ENCODE peak calls at places on chromosomes 1 and 21, in eight cellular contexts. One of them, this sample, is unnamed. For H3K4me1, the result is how much of the 10 kb centered on the place peaks cover.

GRCh38 chr1:21734526-21734925 is 48.4 kb downstream of the USP48 start:
- DNase-seq in tibial nerve: no peak
- DNase-seq in esophagus muscularis mucosa: no peak
- DNase-seq in stomach: no peak
- DNase-seq in ovary: no peak
- DNase-seq in transverse colon: no peak
- DNase-seq in K562: no peak
- DNase-seq in suprapubic skin: no peak
- DNase-seq in this sample: no peak

GRCh38 chr21:24738063-24738462 is 869.2 kb downstream of the MRPL39 start:
- DNase-seq in esophagus muscularis mucosa: no peak
- DNase-seq in ovary: no peak
- DNase-seq in transverse colon: no peak
- DNase-seq in stomach: no peak
- DNase-seq in K562: no peak
- DNase-seq in suprapubic skin: no peak
- DNase-seq in tibial nerve: no peak
- DNase-seq in this sample: peak

GRCh38 chr1:226577401-226578180 is 29.0 kb downstream of the STUM start:
- DNase-seq in ovary: no peak
- DNase-seq in transverse colon: no peak
- DNase-seq in K562: no peak
- DNase-seq in suprapubic skin: no peak
- DNase-seq in tibial nerve: no peak
- DNase-seq in esophagus muscularis mucosa: no peak
- DNase-seq in stomach: no peak
- DNase-seq in this sample: no peak

GRCh38 chr1:26409191-26409751 is 1.3 kb upstream of the LIN28A start:
- DNase-seq in esophagus muscularis mucosa: no peak
- DNase-seq in K562: peak
- DNase-seq in ovary: no peak
- DNase-seq in suprapubic skin: no peak
- DNase-seq in tibial nerve: no peak
- DNase-seq in stomach: no peak
- DNase-seq in transverse colon: no peak
- DNase-seq in this sample: no peak

GRCh38 chr1:205275916-205276315 is 45.6 kb downstream of the NUAK2 start:
- DNase-seq in esophagus muscularis mucosa: no peak
- DNase-seq in K562: no peak
- DNase-seq in stomach: no peak
- DNase-seq in ovary: no peak
- DNase-seq in tibial nerve: no peak
- DNase-seq in transverse colon: no peak
- DNase-seq in suprapubic skin: no peak
- DNase-seq in this sample: no peak

GRCh38 chr1:33336580-33336979 is 15.7 kb upstream of the A3GALT2 start:
- DNase-seq in K562: no peak
- DNase-seq in suprapubic skin: no peak
- DNase-seq in tibial nerve: no peak
- DNase-seq in ovary: no peak
- DNase-seq in esophagus muscularis mucosa: no peak
- DNase-seq in transverse colon: no peak
- DNase-seq in stomach: no peak
- DNase-seq in this sample: no peak

GRCh38 chr1:43604192-43604591 is 45.8 kb upstream of the KDM4A start:
- DNase-seq in stomach: no peak
- DNase-seq in ovary: no peak
- DNase-seq in transverse colon: no peak
- DNase-seq in tibial nerve: no peak
- DNase-seq in suprapubic skin: no peak
- DNase-seq in esophagus muscularis mucosa: no peak
- DNase-seq in K562: no peak
- DNase-seq in this sample: no peak

GRCh38 chr1:3618904-3619671 is 5.7 kb upstream of the TPRG1L start:
- DNase-seq in esophagus muscularis mucosa: peak
- DNase-seq in suprapubic skin: no peak
- DNase-seq in ovary: peak
- DNase-seq in transverse colon: peak
- DNase-seq in K562: peak
- DNase-seq in tibial nerve: peak
- DNase-seq in stomach: peak
- DNase-seq in this sample: peak

GRCh38 chr1:218711884-218712674 is 366.9 kb downstream of the TGFB2 start:
- DNase-seq in transverse colon: peak
- DNase-seq in ovary: no peak
- DNase-seq in esophagus muscularis mucosa: no peak
- DNase-seq in stomach: no peak
- DNase-seq in tibial nerve: no peak
- DNase-seq in K562: no peak
- DNase-seq in suprapubic skin: peak
- DNase-seq in this sample: no peak

GRCh38 chr1:33074193-33074945 is 6.6 kb upstream of the AZIN2 start:
- DNase-seq in tibial nerve: no peak
- DNase-seq in suprapubic skin: no peak
- DNase-seq in esophagus muscularis mucosa: no peak
- DNase-seq in K562: no peak
- DNase-seq in ovary: no peak
- DNase-seq in stomach: no peak
- DNase-seq in transverse colon: no peak
- DNase-seq in this sample: no peak

GRCh38 chr1:164659621-164660414 is 100.8 kb downstream of the PBX1 start:
- DNase-seq in esophagus muscularis mucosa: no peak
- DNase-seq in suprapubic skin: no peak
- DNase-seq in transverse colon: peak
- DNase-seq in tibial nerve: no peak
- DNase-seq in stomach: peak
- DNase-seq in ovary: no peak
- DNase-seq in K562: no peak
- DNase-seq in this sample: peak

GRCh38 chr21:42301371-42302291 is 13.6 kb downstream of the TFF3 start:
- DNase-seq in K562: no peak
- DNase-seq in esophagus muscularis mucosa: no peak
- DNase-seq in transverse colon: no peak
- DNase-seq in ovary: no peak
- DNase-seq in stomach: no peak
- DNase-seq in tibial nerve: no peak
- DNase-seq in suprapubic skin: no peak
- DNase-seq in this sample: no peak

GRCh38 chr1:54490361-54491248 is 57.4 kb upstream of the ACOT11 start:
- DNase-seq in tibial nerve: no peak
- DNase-seq in suprapubic skin: no peak
- DNase-seq in ovary: no peak
- DNase-seq in K562: peak
- DNase-seq in stomach: no peak
- DNase-seq in transverse colon: peak
- DNase-seq in esophagus muscularis mucosa: no peak
- DNase-seq in this sample: no peak
- TF ChIP-seq EP300 in tibial nerve: no peak
- TF ChIP-seq EP300 in suprapubic skin: no peak
- TF ChIP-seq EP300 in ovary: no peak
- TF ChIP-seq EP300 in K562: no peak
- TF ChIP-seq EP300 in stomach: no peak
- TF ChIP-seq EP300 in transverse colon: no peak
- TF ChIP-seq EP300 in esophagus muscularis mucosa: no peak
- TF ChIP-seq EP300 in this sample: no peak

GRCh38 chr1:161706483-161707347 is at the start of gene FCRLA:
- DNase-seq in esophagus muscularis mucosa: no peak
- DNase-seq in transverse colon: no peak
- DNase-seq in tibial nerve: no peak
- DNase-seq in suprapubic skin: no peak
- DNase-seq in K562: no peak
- DNase-seq in ovary: no peak
- DNase-seq in stomach: no peak
- DNase-seq in this sample: no peak

GRCh38 chr1:161706116-161706482 is 930 bp upstream of the FCRLA start:
- DNase-seq in suprapubic skin: no peak
- DNase-seq in esophagus muscularis mucosa: no peak
- DNase-seq in tibial nerve: no peak
- DNase-seq in ovary: no peak
- DNase-seq in transverse colon: no peak
- DNase-seq in stomach: no peak
- DNase-seq in K562: no peak
- DNase-seq in this sample: no peak

GRCh38 chr1:161705537-161705936 is 1.5 kb upstream of the FCRLA start:
- DNase-seq in ovary: no peak
- DNase-seq in tibial nerve: no peak
- DNase-seq in stomach: no peak
- DNase-seq in transverse colon: no peak
- DNase-seq in K562: no peak
- DNase-seq in esophagus muscularis mucosa: no peak
- DNase-seq in suprapubic skin: no peak
- DNase-seq in this sample: no peak

GRCh38 chr1:161707503-161707902 is 474 bp downstream of the FCRLA start:
- DNase-seq in transverse colon: no peak
- DNase-seq in K562: no peak
- DNase-seq in esophagus muscularis mucosa: no peak
- DNase-seq in tibial nerve: no peak
- DNase-seq in ovary: no peak
- DNase-seq in suprapubic skin: no peak
- DNase-seq in stomach: no peak
- DNase-seq in this sample: no peak

DNA sequence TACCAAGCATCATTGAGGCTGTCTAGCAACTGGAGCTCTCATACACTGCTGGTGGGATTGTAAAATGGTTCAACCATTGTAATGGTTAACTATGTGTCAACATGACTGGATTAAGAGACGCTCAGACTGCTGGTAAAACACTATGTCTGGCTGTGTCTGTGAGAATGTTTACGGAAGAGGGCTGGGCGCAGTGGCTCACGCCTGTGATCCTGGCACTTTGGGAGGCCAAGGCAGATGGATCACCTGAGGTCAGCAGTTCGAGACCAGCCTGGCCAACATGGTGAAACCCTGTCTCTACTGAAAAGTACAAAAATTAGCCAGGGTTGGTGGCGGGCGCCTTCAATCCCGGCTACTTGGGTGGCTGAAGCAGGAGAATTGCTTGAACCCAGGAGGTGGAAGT is 4.8 kb upstream of the FCRLA start:
- DNase-seq in tibial nerve: no peak
- DNase-seq in transverse colon: peak
- DNase-seq in esophagus muscularis mucosa: no peak
- DNase-seq in suprapubic skin: no peak
- DNase-seq in stomach: no peak
- DNase-seq in ovary: no peak
- DNase-seq in K562: no peak
- DNase-seq in this sample: no peak
- TF ChIP-seq CTCF in tibial nerve: no peak
- TF ChIP-seq CTCF in transverse colon: no peak
- TF ChIP-seq CTCF in esophagus muscularis mucosa: no peak
- TF ChIP-seq CTCF in suprapubic skin: no peak
- TF ChIP-seq CTCF in stomach: no peak
- TF ChIP-seq CTCF in ovary: no peak
- TF ChIP-seq CTCF in K562: no peak
- TF ChIP-seq CTCF in this sample: no peak

GRCh38 chr1:66353207-66353606 is 180.7 kb upstream of the SGIP1 start:
- DNase-seq in tibial nerve: no peak
- DNase-seq in ovary: no peak
- DNase-seq in suprapubic skin: no peak
- DNase-seq in transverse colon: no peak
- DNase-seq in esophagus muscularis mucosa: no peak
- DNase-seq in K562: no peak
- DNase-seq in stomach: no peak
- DNase-seq in this sample: no peak
- H3K4me1 ChIP-seq in tibial nerve: under half
- H3K4me1 ChIP-seq in ovary: under half
- H3K4me1 ChIP-seq in suprapubic skin: half or more
- H3K4me1 ChIP-seq in transverse colon: under half
- H3K4me1 ChIP-seq in esophagus muscularis mucosa: half or more
- H3K4me1 ChIP-seq in K562: under half
- H3K4me1 ChIP-seq in stomach: half or more
- H3K4me1 ChIP-seq in this sample: under half

GRCh38 chr1:51877434-51878306 is 857 bp downstream of the NRDC start:
- DNase-seq in tibial nerve: no peak
- DNase-seq in ovary: no peak
- DNase-seq in K562: no peak
- DNase-seq in esophagus muscularis mucosa: no peak
- DNase-seq in transverse colon: peak
- DNase-seq in stomach: no peak
- DNase-seq in suprapubic skin: no peak
- DNase-seq in this sample: peak
- TF ChIP-seq EP300 in tibial nerve: no peak
- TF ChIP-seq EP300 in ovary: no peak
- TF ChIP-seq EP300 in K562: no peak
- TF ChIP-seq EP300 in esophagus muscularis mucosa: no peak
- TF ChIP-seq EP300 in transverse colon: no peak
- TF ChIP-seq EP300 in stomach: no peak
- TF ChIP-seq EP300 in suprapubic skin: no peak
- TF ChIP-seq EP300 in this sample: no peak

GRCh38 chr1:89383185-89383584 is 19.3 kb downstream of the GBP6 start:
- DNase-seq in K562: no peak
- DNase-seq in transverse colon: no peak
- DNase-seq in stomach: no peak
- DNase-seq in ovary: no peak
- DNase-seq in tibial nerve: no peak
- DNase-seq in suprapubic skin: no peak
- DNase-seq in esophagus muscularis mucosa: no peak
- DNase-seq in this sample: no peak

GRCh38 chr1:89382479-89382878 is 18.6 kb downstream of the GBP6 start:
- DNase-seq in esophagus muscularis mucosa: no peak
- DNase-seq in transverse colon: no peak
- DNase-seq in ovary: no peak
- DNase-seq in K562: no peak
- DNase-seq in suprapubic skin: no peak
- DNase-seq in tibial nerve: no peak
- DNase-seq in stomach: no peak
- DNase-seq in this sample: no peak

GRCh38 chr1:89378001-89378400 is 14.1 kb downstream of the GBP6 start:
- DNase-seq in transverse colon: no peak
- DNase-seq in stomach: no peak
- DNase-seq in K562: no peak
- DNase-seq in ovary: no peak
- DNase-seq in suprapubic skin: no peak
- DNase-seq in esophagus muscularis mucosa: no peak
- DNase-seq in tibial nerve: no peak
- DNase-seq in this sample: no peak

DNA sequence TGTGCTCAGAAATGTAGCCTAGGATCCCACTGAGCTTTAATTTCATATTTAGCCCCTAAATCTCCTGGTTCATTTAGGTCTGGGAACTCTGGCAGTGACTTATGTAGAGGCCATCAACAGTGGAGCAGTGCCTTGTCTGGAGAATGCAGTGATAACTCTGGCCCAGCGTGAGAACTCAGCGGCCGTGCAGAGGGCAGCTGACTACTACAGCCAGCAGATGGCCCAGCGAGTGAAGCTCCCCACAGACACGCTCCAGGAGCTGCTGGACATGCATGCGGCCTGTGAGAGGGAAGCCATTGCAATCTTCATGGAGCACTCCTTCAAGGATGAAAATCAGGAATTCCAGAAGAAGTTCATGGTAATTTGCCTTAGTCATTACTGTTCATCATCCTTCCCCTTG is 17.8 kb downstream of the GBP6 start:
- DNase-seq in ovary: no peak
- DNase-seq in tibial nerve: no peak
- DNase-seq in K562: no peak
- DNase-seq in esophagus muscularis mucosa: no peak
- DNase-seq in suprapubic skin: no peak
- DNase-seq in transverse colon: no peak
- DNase-seq in stomach: no peak
- DNase-seq in this sample: no peak
- TF ChIP-seq CTCF in ovary: no peak
- TF ChIP-seq CTCF in tibial nerve: no peak
- TF ChIP-seq CTCF in K562: peak
- TF ChIP-seq CTCF in esophagus muscularis mucosa: no peak
- TF ChIP-seq CTCF in suprapubic skin: no peak
- TF ChIP-seq CTCF in transverse colon: no peak
- TF ChIP-seq CTCF in stomach: no peak
- TF ChIP-seq CTCF in this sample: no peak

This sample was measured in upper lobe of left lung.